ENCODE peak calls at places on chromosomes 2 and 18, in five cellular contexts. One of them, this sample, is unnamed.
A peak's percentile ranks its signal among the peaks of the same experiment; 100 is the strongest.

GRCh38 chr2:211401328-211401727 is 844.9 kb downstream of the CPS1 start:
- DNase-seq in fibroblast of the aortic adventitia: peak; percentile 3
- DNase-seq in H7: no peak
- DNase-seq in activated T-helper 1 cell treated with anti-CD3 and anti-CD28 coated beads, Interleukin-12 subunit alpha, Interleukin-12 subunit beta, Interleukin-2, Interleukin-4 antibody, amounts not matched to agents 30 ng/mL and 10 ng/mL and 1 ng/mL, durations not matched to agents 14 hours and 24 hours and 36 hours: no peak
- DNase-seq in NCI-H2081: no peak
- DNase-seq in this sample: no peak

GRCh38 chr18:52716926-52717325 is 376.9 kb downstream of the DCC start:
- DNase-seq in H7: no peak
- DNase-seq in NCI-H2081: no peak
- DNase-seq in fibroblast of the aortic adventitia: no peak
- DNase-seq in activated T-helper 1 cell treated with anti-CD3 and anti-CD28 coated beads, Interleukin-12 subunit alpha, Interleukin-12 subunit beta, Interleukin-2, Interleukin-4 antibody, amounts not matched to agents 30 ng/mL and 10 ng/mL and 1 ng/mL, durations not matched to agents 14 hours and 24 hours and 36 hours: no peak
- DNase-seq in this sample: peak; percentile 22

GRCh38 chr2:39325966-39326365 is 82.2 kb upstream of the CDKL4 start:
- DNase-seq in H7: no peak
- DNase-seq in NCI-H2081: no peak
- DNase-seq in fibroblast of the aortic adventitia: no peak
- DNase-seq in activated T-helper 1 cell treated with anti-CD3 and anti-CD28 coated beads, Interleukin-12 subunit alpha, Interleukin-12 subunit beta, Interleukin-2, Interleukin-4 antibody, amounts not matched to agents 30 ng/mL and 10 ng/mL and 1 ng/mL, durations not matched to agents 14 hours and 24 hours and 36 hours: no peak
- DNase-seq in this sample: peak; percentile 24

GRCh38 chr2:72994282-72994990 is 77.1 kb downstream of the SFXN5 start:
- DNase-seq in H7: no peak
- DNase-seq in fibroblast of the aortic adventitia: no peak
- DNase-seq in activated T-helper 1 cell treated with anti-CD3 and anti-CD28 coated beads, Interleukin-12 subunit alpha, Interleukin-12 subunit beta, Interleukin-2, Interleukin-4 antibody, amounts not matched to agents 30 ng/mL and 10 ng/mL and 1 ng/mL, durations not matched to agents 14 hours and 24 hours and 36 hours: no peak
- DNase-seq in NCI-H2081: no peak
- DNase-seq in this sample: no peak

GRCh38 chr18:47996091-47996541 is 65.7 kb upstream of the SMAD2 start:
- DNase-seq in fibroblast of the aortic adventitia: no peak
- DNase-seq in activated T-helper 1 cell treated with anti-CD3 and anti-CD28 coated beads, Interleukin-12 subunit alpha, Interleukin-12 subunit beta, Interleukin-2, Interleukin-4 antibody, amounts not matched to agents 30 ng/mL and 10 ng/mL and 1 ng/mL, durations not matched to agents 14 hours and 24 hours and 36 hours: no peak
- DNase-seq in H7: no peak
- DNase-seq in NCI-H2081: no peak
- DNase-seq in this sample: no peak

GRCh38 chr2:47535991-47536390 is 133.0 kb downstream of the MSH2 start:
- DNase-seq in fibroblast of the aortic adventitia: peak; percentile 31
- DNase-seq in NCI-H2081: no peak
- DNase-seq in H7: no peak
- DNase-seq in activated T-helper 1 cell treated with anti-CD3 and anti-CD28 coated beads, Interleukin-12 subunit alpha, Interleukin-12 subunit beta, Interleukin-2, Interleukin-4 antibody, amounts not matched to agents 30 ng/mL and 10 ng/mL and 1 ng/mL, durations not matched to agents 14 hours and 24 hours and 36 hours: no peak
- DNase-seq in this sample: no peak

GRCh38 chr2:162103443-162104009 is 29.5 kb upstream of the DPP4 start:
- DNase-seq in fibroblast of the aortic adventitia: peak; percentile 53
- DNase-seq in H7: no peak
- DNase-seq in activated T-helper 1 cell treated with anti-CD3 and anti-CD28 coated beads, Interleukin-12 subunit alpha, Interleukin-12 subunit beta, Interleukin-2, Interleukin-4 antibody, amounts not matched to agents 30 ng/mL and 10 ng/mL and 1 ng/mL, durations not matched to agents 14 hours and 24 hours and 36 hours: no peak
- DNase-seq in NCI-H2081: peak; percentile 11
- DNase-seq in this sample: no peak

GRCh38 chr2:186588940-186589732 is 720 bp upstream of the ITGAV start:
- DNase-seq in activated T-helper 1 cell treated with anti-CD3 and anti-CD28 coated beads, Interleukin-12 subunit alpha, Interleukin-12 subunit beta, Interleukin-2, Interleukin-4 antibody, amounts not matched to agents 30 ng/mL and 10 ng/mL and 1 ng/mL, durations not matched to agents 14 hours and 24 hours and 36 hours: no peak
- DNase-seq in NCI-H2081: no peak
- DNase-seq in fibroblast of the aortic adventitia: peak; percentile 43
- DNase-seq in H7: no peak
- DNase-seq in this sample: no peak

GRCh38 chr18:36302676-36303075 is 5.2 kb downstream of the FHOD3 start:
- DNase-seq in H7: no peak
- DNase-seq in activated T-helper 1 cell treated with anti-CD3 and anti-CD28 coated beads, Interleukin-12 subunit alpha, Interleukin-12 subunit beta, Interleukin-2, Interleukin-4 antibody, amounts not matched to agents 30 ng/mL and 10 ng/mL and 1 ng/mL, durations not matched to agents 14 hours and 24 hours and 36 hours: no peak
- DNase-seq in NCI-H2081: no peak
- DNase-seq in fibroblast of the aortic adventitia: no peak
- DNase-seq in this sample: peak; percentile 68

GRCh38 chr18:2898131-2898640 is 51.4 kb downstream of the EMILIN2 start:
- DNase-seq in NCI-H2081: no peak
- DNase-seq in H7: peak; percentile 58
- DNase-seq in fibroblast of the aortic adventitia: no peak
- DNase-seq in activated T-helper 1 cell treated with anti-CD3 and anti-CD28 coated beads, Interleukin-12 subunit alpha, Interleukin-12 subunit beta, Interleukin-2, Interleukin-4 antibody, amounts not matched to agents 30 ng/mL and 10 ng/mL and 1 ng/mL, durations not matched to agents 14 hours and 24 hours and 36 hours: no peak
- DNase-seq in this sample: peak; percentile 36

GRCh38 chr2:3785220-3785889 is 82.0 kb downstream of the DCDC2C start:
- DNase-seq in fibroblast of the aortic adventitia: no peak
- DNase-seq in NCI-H2081: no peak
- DNase-seq in H7: peak; percentile 68
- DNase-seq in activated T-helper 1 cell treated with anti-CD3 and anti-CD28 coated beads, Interleukin-12 subunit alpha, Interleukin-12 subunit beta, Interleukin-2, Interleukin-4 antibody, amounts not matched to agents 30 ng/mL and 10 ng/mL and 1 ng/mL, durations not matched to agents 14 hours and 24 hours and 36 hours: no peak
- DNase-seq in this sample: no peak

GRCh38 chr18:50796495-50796894 is 23.3 kb downstream of the MRO start:
- DNase-seq in fibroblast of the aortic adventitia: no peak
- DNase-seq in H7: no peak
- DNase-seq in NCI-H2081: no peak
- DNase-seq in activated T-helper 1 cell treated with anti-CD3 and anti-CD28 coated beads, Interleukin-12 subunit alpha, Interleukin-12 subunit beta, Interleukin-2, Interleukin-4 antibody, amounts not matched to agents 30 ng/mL and 10 ng/mL and 1 ng/mL, durations not matched to agents 14 hours and 24 hours and 36 hours: no peak
- DNase-seq in this sample: no peak

GRCh38 chr2:85215074-85216050 is 82.2 kb downstream of the TCF7L1 start:
- DNase-seq in activated T-helper 1 cell treated with anti-CD3 and anti-CD28 coated beads, Interleukin-12 subunit alpha, Interleukin-12 subunit beta, Interleukin-2, Interleukin-4 antibody, amounts not matched to agents 30 ng/mL and 10 ng/mL and 1 ng/mL, durations not matched to agents 14 hours and 24 hours and 36 hours: no peak
- DNase-seq in NCI-H2081: peak; percentile 43
- DNase-seq in H7: peak; percentile 65
- DNase-seq in fibroblast of the aortic adventitia: peak; percentile 94
- DNase-seq in this sample: peak; percentile 98

GRCh38 chr2:48914477-48915077 is 159.1 kb upstream of the LHCGR start:
- DNase-seq in activated T-helper 1 cell treated with anti-CD3 and anti-CD28 coated beads, Interleukin-12 subunit alpha, Interleukin-12 subunit beta, Interleukin-2, Interleukin-4 antibody, amounts not matched to agents 30 ng/mL and 10 ng/mL and 1 ng/mL, durations not matched to agents 14 hours and 24 hours and 36 hours: no peak
- DNase-seq in H7: no peak
- DNase-seq in fibroblast of the aortic adventitia: no peak
- DNase-seq in NCI-H2081: no peak
- DNase-seq in this sample: no peak

GRCh38 chr18:45764000-45764686 is 40.2 kb downstream of the SLC14A1 start:
- DNase-seq in NCI-H2081: no peak
- DNase-seq in activated T-helper 1 cell treated with anti-CD3 and anti-CD28 coated beads, Interleukin-12 subunit alpha, Interleukin-12 subunit beta, Interleukin-2, Interleukin-4 antibody, amounts not matched to agents 30 ng/mL and 10 ng/mL and 1 ng/mL, durations not matched to agents 14 hours and 24 hours and 36 hours: no peak
- DNase-seq in H7: no peak
- DNase-seq in fibroblast of the aortic adventitia: peak; percentile 55
- DNase-seq in this sample: no peak

GRCh38 chr2:210577263-210578071 is 21.1 kb downstream of the CPS1 start:
- DNase-seq in NCI-H2081: peak; percentile 60
- DNase-seq in H7: peak; percentile 9
- DNase-seq in fibroblast of the aortic adventitia: peak; percentile 73
- DNase-seq in activated T-helper 1 cell treated with anti-CD3 and anti-CD28 coated beads, Interleukin-12 subunit alpha, Interleukin-12 subunit beta, Interleukin-2, Interleukin-4 antibody, amounts not matched to agents 30 ng/mL and 10 ng/mL and 1 ng/mL, durations not matched to agents 14 hours and 24 hours and 36 hours: no peak
- DNase-seq in this sample: peak; percentile 64

GRCh38 chr2:79131687-79132086 is 11.4 kb downstream of the REG1A start:
- DNase-seq in activated T-helper 1 cell treated with anti-CD3 and anti-CD28 coated beads, Interleukin-12 subunit alpha, Interleukin-12 subunit beta, Interleukin-2, Interleukin-4 antibody, amounts not matched to agents 30 ng/mL and 10 ng/mL and 1 ng/mL, durations not matched to agents 14 hours and 24 hours and 36 hours: no peak
- DNase-seq in H7: no peak
- DNase-seq in NCI-H2081: no peak
- DNase-seq in fibroblast of the aortic adventitia: no peak
- DNase-seq in this sample: no peak

GRCh38 chr2:180657054-180657453 is 323.4 kb upstream of the UBE2E3 start:
- DNase-seq in H7: no peak
- DNase-seq in fibroblast of the aortic adventitia: peak; percentile 56
- DNase-seq in activated T-helper 1 cell treated with anti-CD3 and anti-CD28 coated beads, Interleukin-12 subunit alpha, Interleukin-12 subunit beta, Interleukin-2, Interleukin-4 antibody, amounts not matched to agents 30 ng/mL and 10 ng/mL and 1 ng/mL, durations not matched to agents 14 hours and 24 hours and 36 hours: no peak
- DNase-seq in NCI-H2081: no peak
- DNase-seq in this sample: peak; percentile 11

GRCh38 chr2:216281881-216282280 is 90.4 kb downstream of the MARCHF4 start:
- DNase-seq in H7: no peak
- DNase-seq in NCI-H2081: no peak
- DNase-seq in fibroblast of the aortic adventitia: no peak
- DNase-seq in activated T-helper 1 cell treated with anti-CD3 and anti-CD28 coated beads, Interleukin-12 subunit alpha, Interleukin-12 subunit beta, Interleukin-2, Interleukin-4 antibody, amounts not matched to agents 30 ng/mL and 10 ng/mL and 1 ng/mL, durations not matched to agents 14 hours and 24 hours and 36 hours: no peak
- DNase-seq in this sample: no peak

GRCh38 chr2:213150315-213150951 is 979 bp downstream of the IKZF2 start:
- DNase-seq in H7: peak; percentile 30
- DNase-seq in fibroblast of the aortic adventitia: peak; percentile 23
- DNase-seq in activated T-helper 1 cell treated with anti-CD3 and anti-CD28 coated beads, Interleukin-12 subunit alpha, Interleukin-12 subunit beta, Interleukin-2, Interleukin-4 antibody, amounts not matched to agents 30 ng/mL and 10 ng/mL and 1 ng/mL, durations not matched to agents 14 hours and 24 hours and 36 hours: no peak
- DNase-seq in NCI-H2081: no peak
- DNase-seq in this sample: peak; percentile 20

This sample was measured in AG10803.